ENCODE peak calls at places on chromosomes 13 and 19, in seven cellular contexts. C is mesenchymal stem cell, N is trophoblast cell, Z is IMR-90, P is H9, A is mesendoderm, O is H1. M is an unnamed sample.

GRCh38 chr19:54420383-54421168 is 5.3 kb downstream of the TTYH1 start:
- DNase-seq in C (no peak), N (no peak), Z (no peak), P (peak), A (peak), O (peak), M (peak)

GRCh38 chr13:51222510-51223283 is 499 bp downstream of the FAM124A start:
- DNase-seq in C (peak), N (no peak), Z (no peak), P (no peak), A (peak), O (peak), M (peak)

GRCh38 chr19:3606174-3606689 is 443 bp downstream of the TBXA2R start:
- DNase-seq in C (no peak), N (no peak), Z (no peak), P (peak), A (peak), O (peak), M (no peak)

GRCh38 chr19:13741893-13742292 is 22.4 kb upstream of the MRI1 start:
- DNase-seq in C (no peak), N (no peak), Z (no peak), P (no peak), A (no peak), O (no peak), M (no peak)

GRCh38 chr19:35257113-35257461 is 8.3 kb downstream of the LSR start:
- DNase-seq in C (no peak), N (no peak), Z (no peak), P (no peak), A (no peak), O (no peak), M (no peak)

GRCh38 chr19:9823816-9824215 is 3.9 kb upstream of the UBL5 start:
- DNase-seq in C (no peak), N (no peak), Z (no peak), P (no peak), A (no peak), O (no peak), M (no peak)

GRCh38 chr13:62084728-62085127 is 669.1 kb upstream of the PCDH20 start:
- DNase-seq in C (no peak), N (no peak), Z (no peak), P (no peak), A (no peak), O (no peak), M (no peak)

GRCh38 chr13:23357349-23357748 is 76.2 kb downstream of the SACS start:
- DNase-seq in C (no peak), N (no peak), Z (no peak), P (no peak), A (no peak), O (no peak), M (no peak)

GRCh38 chr13:64338671-64339070 is 2891.5 kb downstream of the PCDH9 start:
- DNase-seq in C (no peak), N (no peak), Z (no peak), P (no peak), A (no peak), O (no peak), M (no peak)

GRCh38 chr13:29648760-29649159 is 53.3 kb upstream of the SLC7A1 start:
- DNase-seq in C (no peak), N (no peak), Z (no peak), P (no peak), A (no peak), O (no peak), M (no peak)

GRCh38 chr19:21210037-21210621 is 68.3 kb downstream of the ZNF431 start:
- DNase-seq in C (no peak), N (no peak), Z (no peak), P (no peak), A (peak), O (no peak), M (no peak)

GRCh38 chr13:97018029-97018819 is 23.9 kb upstream of the OXGR1 start:
- DNase-seq in C (peak), N (peak), Z (peak), P (peak), A (peak), O (peak), M (no peak)

GRCh38 chr13:99926014-99926731 is 45.4 kb downstream of the ZIC5 start:
- DNase-seq in C (no peak), N (no peak), Z (peak), P (no peak), A (no peak), O (no peak), M (no peak)

GRCh38 chr19:46951236-46951986 is 68.2 kb upstream of the NPAS1 start:
- DNase-seq in C (no peak), N (no peak), Z (peak), P (no peak), A (no peak), O (no peak), M (no peak)

GRCh38 chr13:112990783-112991182 is 21.8 kb downstream of the MCF2L start:
- DNase-seq in C (no peak), N (peak), Z (no peak), P (peak), A (peak), O (no peak), M (no peak)

GRCh38 chr19:11606484-11606883 is 9.2 kb downstream of the ZNF627 start:
- DNase-seq in C (no peak), N (no peak), Z (no peak), P (no peak), A (no peak), O (no peak), M (no peak)

GRCh38 chr13:34172048-34172447 is 354.1 kb downstream of the RFC3 start:
- DNase-seq in C (no peak), N (peak), Z (no peak), P (no peak), A (no peak), O (no peak), M (no peak)

GRCh38 chr19:41265376-41266153 is 1.4 kb downstream of the HNRNPUL1 start:
- DNase-seq in C (peak), N (no peak), Z (peak), P (no peak), A (peak), O (no peak), M (no peak)

GRCh38 chr13:98773921-98774320 is 21.4 kb upstream of the SLC15A1 start:
- DNase-seq in C (no peak), N (no peak), Z (no peak), P (no peak), A (no peak), O (no peak), M (no peak)

GRCh38 chr19:15249560-15249874 is 17.3 kb upstream of the EPHX3 start:
- DNase-seq in C (no peak), N (no peak), Z (no peak), P (no peak), A (no peak), O (no peak), M (no peak)

GRCh38 chr13:96771501-96772367 is 222.5 kb downstream of the OXGR1 start:
- DNase-seq in C (no peak), N (no peak), Z (no peak), P (no peak), A (peak), O (no peak), M (no peak)

GRCh38 chr13:102555914-102556553 is 40.8 kb upstream of the TPP2 start:
- DNase-seq in C (peak), N (no peak), Z (peak), P (no peak), A (peak), O (no peak), M (peak)

GRCh38 chr19:7729211-7729610 is 2.7 kb downstream of the CLEC4G start:
- DNase-seq in C (no peak), N (no peak), Z (no peak), P (peak), A (no peak), O (peak), M (no peak)

GRCh38 chr13:67568205-67568604 is 338.1 kb upstream of the PCDH9 start:
- DNase-seq in C (no peak), N (no peak), Z (no peak), P (no peak), A (no peak), O (no peak), M (no peak)

GRCh38 chr19:36009220-36009619 is 607 bp upstream of the SYNE4 start:
- DNase-seq in C (peak), N (peak), Z (peak), P (peak), A (peak), O (peak), M (peak)

GRCh38 chr19:7441468-7442146 is 47.2 kb downstream of the PEX11G start:
- DNase-seq in C (no peak), N (no peak), Z (no peak), P (no peak), A (no peak), O (no peak), M (no peak)

GRCh38 chr13:42815686-42816085 is 34.3 kb downstream of the FAM216B start:
- DNase-seq in C (no peak), N (no peak), Z (peak), P (no peak), A (no peak), O (no peak), M (no peak)

GRCh38 chr13:49356224-49356623 is 87.6 kb downstream of the CAB39L start:
- DNase-seq in C (peak), N (no peak), Z (peak), P (no peak), A (no peak), O (no peak), M (no peak)

GRCh38 chr13:26221399-26221720 is 754 bp downstream of the RNF6 start:
- DNase-seq in C (no peak), N (no peak), Z (no peak), P (no peak), A (no peak), O (no peak), M (no peak)

GRCh38 chr19:56350416-56351045 is 35.9 kb upstream of the ZSCAN5A start:
- DNase-seq in C (peak), N (peak), Z (peak), P (no peak), A (peak), O (peak), M (peak)

GRCh38 chr13:101424381-101425155 is 8.3 kb upstream of the NALCN start:
- DNase-seq in C (no peak), N (no peak), Z (peak), P (no peak), A (no peak), O (no peak), M (no peak)

GRCh38 chr13:92164822-92165221 is 766.4 kb downstream of the GPC5 start:
- DNase-seq in C (no peak), N (no peak), Z (no peak), P (peak), A (peak), O (no peak), M (no peak)

GRCh38 chr13:51614350-51614786 is 30.1 kb downstream of the WDFY2 start:
- DNase-seq in C (no peak), N (peak), Z (no peak), P (no peak), A (peak), O (no peak), M (no peak)

GRCh38 chr19:42242071-42242511 is 311 bp downstream of the GSK3A start:
- DNase-seq in C (peak), N (no peak), Z (no peak), P (no peak), A (no peak), O (no peak), M (no peak)

GRCh38 chr19:47762615-47763308 is 15.7 kb upstream of the SELENOW start:
- DNase-seq in C (no peak), N (peak), Z (no peak), P (no peak), A (no peak), O (no peak), M (no peak)

GRCh38 chr19:35224681-35225604 is 3.6 kb downstream of the FAM187B start:
- DNase-seq in C (no peak), N (no peak), Z (no peak), P (peak), A (no peak), O (peak), M (no peak)

GRCh38 chr19:54164369-54165068 is 5.0 kb upstream of the LENG1 start:
- DNase-seq in C (peak), N (peak), Z (peak), P (peak), A (peak), O (peak), M (no peak)

GRCh38 chr13:22138947-22139346 is 468.1 kb downstream of the FGF9 start:
- DNase-seq in C (no peak), N (no peak), Z (no peak), P (no peak), A (no peak), O (no peak), M (no peak)

GRCh38 chr13:22144806-22145205 is 473.9 kb downstream of the FGF9 start:
- DNase-seq in C (no peak), N (peak), Z (no peak), P (no peak), A (no peak), O (no peak), M (no peak)

GRCh38 chr13:22148187-22148586 is 477.3 kb downstream of the FGF9 start:
- DNase-seq in C (no peak), N (no peak), Z (no peak), P (no peak), A (no peak), O (no peak), M (no peak)

GRCh38 chr13:22141636-22142035 is 470.8 kb downstream of the FGF9 start:
- DNase-seq in C (no peak), N (no peak), Z (no peak), P (no peak), A (no peak), O (no peak), M (no peak)

DNA sequence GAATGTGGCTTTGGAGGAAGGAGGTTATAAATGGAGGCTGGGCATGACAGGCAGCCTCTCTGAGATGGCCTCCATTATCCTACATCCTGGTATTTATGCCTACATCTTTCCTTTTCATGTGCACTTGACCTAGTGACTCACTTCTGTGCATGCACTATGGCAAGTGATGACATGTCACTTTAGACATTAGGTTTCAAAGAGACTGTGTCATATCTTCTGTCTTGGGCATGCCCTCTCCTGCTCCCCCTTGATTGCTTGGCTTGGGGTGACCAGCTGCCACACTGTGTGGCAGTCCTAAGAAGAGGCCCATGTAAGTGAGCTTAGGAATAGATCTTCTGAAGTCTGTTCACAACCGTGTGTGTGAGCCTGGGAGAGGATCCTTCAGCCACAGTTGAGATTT is 472.8 kb downstream of the FGF9 start:
- DNase-seq in C (no peak), N (no peak), Z (no peak), P (no peak), A (no peak), O (no peak), M (no peak)
- H4K8ac ChIP-seq in C (no peak), N (no peak), Z (no peak), P (no peak), A (no peak), O (no peak), M (no peak)

DNA sequence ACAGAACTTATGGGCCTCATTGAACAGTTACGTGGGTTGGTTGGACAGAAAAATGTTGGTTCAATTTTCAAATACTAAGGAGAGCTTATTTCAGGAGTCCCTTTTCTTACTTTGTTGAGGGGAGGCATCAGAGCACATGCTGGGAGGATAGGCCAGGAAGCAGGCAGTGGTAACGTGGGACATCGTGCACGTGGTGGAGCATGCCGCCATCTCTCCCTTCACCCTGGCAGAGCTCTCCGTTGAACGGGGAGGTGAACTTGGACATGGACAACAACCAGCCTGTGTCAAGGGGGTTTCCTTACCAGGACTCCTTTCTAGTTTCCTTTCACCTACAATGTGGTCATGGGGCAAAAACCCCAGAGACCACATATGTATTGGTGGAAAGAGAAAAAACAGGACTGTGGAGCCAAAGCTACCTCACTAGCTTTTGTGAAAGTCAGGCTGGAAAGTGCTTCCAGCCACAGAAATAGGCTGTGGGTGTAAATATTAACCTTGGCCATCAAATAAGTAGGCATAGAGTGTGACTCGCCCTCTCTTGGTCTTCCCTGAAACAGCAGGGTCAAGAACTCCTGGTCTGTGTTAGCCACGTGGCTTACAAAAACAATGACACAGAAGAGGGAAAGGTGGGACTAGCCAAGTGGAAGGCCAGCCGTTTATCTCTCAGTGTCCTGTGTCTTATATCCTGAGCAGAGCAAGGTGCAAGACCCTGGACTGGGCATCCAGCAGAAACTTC is 14.4 kb downstream of the MICOS13 start:
- DNase-seq in C (peak), N (peak), Z (peak), P (no peak), A (no peak), O (no peak), M (no peak)
- H2BK120ac ChIP-seq in C (no peak), N (no peak), Z (no peak), P (no peak), A (no peak), O (no peak), M (no peak)

GRCh38 chr13:37640499-37640898 is 41.9 kb upstream of the POSTN start:
- DNase-seq in C (peak), N (no peak), Z (peak), P (no peak), A (peak), O (no peak), M (no peak)

GRCh38 chr13:37642201-37642600 is 43.6 kb upstream of the POSTN start:
- DNase-seq in C (no peak), N (no peak), Z (no peak), P (no peak), A (no peak), O (no peak), M (no peak)

GRCh38 chr13:37636701-37637100 is 38.1 kb upstream of the POSTN start:
- DNase-seq in C (no peak), N (no peak), Z (no peak), P (no peak), A (no peak), O (no peak), M (no peak)
- H4K8ac ChIP-seq in C (no peak), N (no peak), Z (no peak), P (no peak), A (no peak), O (no peak), M (no peak)

DNA sequence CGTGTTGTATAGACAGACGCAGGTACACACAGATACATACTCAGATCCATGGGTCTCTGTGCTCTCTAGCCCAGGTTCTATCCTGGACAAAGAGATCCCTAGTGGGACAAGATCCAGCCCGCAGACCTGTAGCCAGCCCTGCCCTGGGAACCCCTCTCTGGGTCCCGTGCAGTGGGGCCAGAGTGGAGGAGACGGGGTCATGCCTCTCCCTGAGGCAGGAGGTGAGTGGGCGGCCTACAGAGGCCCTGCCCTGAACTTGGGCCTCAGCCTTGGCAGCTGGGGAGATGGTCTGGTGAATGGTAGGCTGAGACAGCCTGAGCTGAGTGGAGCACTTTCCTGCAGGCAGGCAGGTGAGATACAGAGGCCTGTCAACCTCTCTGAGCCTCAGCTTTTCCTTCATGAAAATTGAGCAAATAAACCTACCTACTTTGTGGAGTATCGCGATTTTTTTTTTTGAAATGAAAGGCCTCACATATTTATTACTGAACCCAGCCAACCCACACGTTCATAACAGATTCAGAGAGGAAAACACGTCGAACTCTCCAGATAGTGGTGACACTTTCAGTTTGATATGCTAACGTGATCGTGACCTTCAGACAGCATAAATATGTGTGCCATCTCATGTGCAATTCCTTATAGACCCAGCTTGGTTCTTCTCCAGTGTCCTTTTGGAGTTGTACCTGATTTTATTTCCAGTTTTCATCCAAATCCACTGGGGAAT is 3.4 kb upstream of the JUND start:
- DNase-seq in C (no peak), N (no peak), Z (no peak), P (no peak), A (no peak), O (no peak), M (no peak)
- H2BK120ac ChIP-seq in C (no peak), N (peak), Z (no peak), P (no peak), A (no peak), O (peak), M (peak)

DNA sequence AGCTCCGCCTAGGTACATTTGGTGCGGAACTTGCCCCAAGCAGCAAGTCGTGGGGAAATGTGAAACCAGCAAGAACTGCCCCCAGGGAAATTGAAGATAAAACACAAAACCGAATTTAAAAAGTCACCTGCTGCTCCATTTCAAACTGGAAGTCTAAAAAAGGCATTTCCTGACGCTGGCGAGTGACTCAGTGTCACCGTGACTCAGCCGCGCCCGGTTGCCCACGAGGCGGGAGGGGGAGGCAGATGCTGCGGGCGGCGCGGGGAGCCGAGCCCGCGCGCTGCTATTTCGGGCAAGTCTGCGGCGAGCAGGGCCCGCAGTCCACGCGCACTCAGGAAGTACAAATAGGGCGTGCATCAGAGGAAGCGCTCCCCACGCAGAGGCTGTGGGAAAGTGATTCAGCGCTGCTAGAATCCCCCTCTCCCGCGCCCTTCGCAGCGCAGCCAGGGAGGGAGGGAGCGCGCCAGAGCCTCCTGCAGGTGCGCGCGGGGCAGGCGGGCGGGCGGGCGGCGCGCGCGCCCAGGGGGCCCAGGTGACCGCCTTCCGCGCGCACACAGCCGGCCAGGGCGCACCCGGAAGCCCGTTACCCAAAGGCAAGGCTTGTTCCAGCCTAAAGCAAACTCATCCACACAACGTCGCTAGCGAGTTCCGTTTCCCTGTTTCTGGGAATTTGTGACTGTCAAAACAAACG is 168.8 kb downstream of the COL4A1 start:
- DNase-seq in C (peak), N (peak), Z (peak), P (peak), A (peak), O (no peak), M (no peak)
- H4K8ac ChIP-seq in C (peak), N (peak), Z (no peak), P (no peak), A (no peak), O (peak), M (no peak)